ENCODE peak calls at places on chromosomes 7 and 10, in eight cellular contexts. One of them, this sample, is unnamed.

GRCh38 chr7:7667187-7667586 is 26.6 kb downstream of the UMAD1 start:
- DNase-seq in RWPE1: no peak
- DNase-seq in choroid plexus epithelial cell: no peak
- DNase-seq in left ventricle myocardium inferior: no peak
- DNase-seq in MM.1S: no peak
- DNase-seq in SK-N-SH: no peak
- DNase-seq in lung: no peak
- DNase-seq in colonic mucosa: no peak
- DNase-seq in this sample: no peak

GRCh38 chr7:45268013-45268412 is 110.4 kb downstream of the RAMP3 start:
- DNase-seq in MM.1S: no peak
- DNase-seq in SK-N-SH: no peak
- DNase-seq in RWPE1: no peak
- DNase-seq in left ventricle myocardium inferior: no peak
- DNase-seq in choroid plexus epithelial cell: no peak
- DNase-seq in colonic mucosa: no peak
- DNase-seq in lung: no peak
- DNase-seq in this sample: no peak

GRCh38 chr7:130912910-130913720 is 179.1 kb upstream of the KLF14 start:
- DNase-seq in MM.1S: peak
- DNase-seq in left ventricle myocardium inferior: peak
- DNase-seq in RWPE1: peak
- DNase-seq in lung: peak
- DNase-seq in colonic mucosa: no peak
- DNase-seq in choroid plexus epithelial cell: peak
- DNase-seq in SK-N-SH: no peak
- DNase-seq in this sample: peak

GRCh38 chr10:78451592-78451991 is 417.9 kb downstream of the RPS24 start:
- DNase-seq in left ventricle myocardium inferior: no peak
- DNase-seq in choroid plexus epithelial cell: no peak
- DNase-seq in colonic mucosa: peak
- DNase-seq in MM.1S: no peak
- DNase-seq in lung: no peak
- DNase-seq in SK-N-SH: no peak
- DNase-seq in RWPE1: no peak
- DNase-seq in this sample: no peak

GRCh38 chr7:17183630-17184328 is 114.7 kb upstream of the AHR start:
- DNase-seq in left ventricle myocardium inferior: no peak
- DNase-seq in colonic mucosa: no peak
- DNase-seq in MM.1S: no peak
- DNase-seq in RWPE1: no peak
- DNase-seq in lung: no peak
- DNase-seq in SK-N-SH: no peak
- DNase-seq in choroid plexus epithelial cell: peak
- DNase-seq in this sample: no peak

GRCh38 chr7:43577485-43577951 is 5.4 kb upstream of the STK17A start:
- DNase-seq in choroid plexus epithelial cell: peak
- DNase-seq in RWPE1: no peak
- DNase-seq in lung: no peak
- DNase-seq in left ventricle myocardium inferior: no peak
- DNase-seq in MM.1S: no peak
- DNase-seq in colonic mucosa: no peak
- DNase-seq in SK-N-SH: no peak
- DNase-seq in this sample: no peak

GRCh38 chr7:66205736-66206080 is 574 bp downstream of the TPST1 start:
- DNase-seq in lung: no peak
- DNase-seq in left ventricle myocardium inferior: peak
- DNase-seq in colonic mucosa: no peak
- DNase-seq in SK-N-SH: no peak
- DNase-seq in RWPE1: peak
- DNase-seq in choroid plexus epithelial cell: no peak
- DNase-seq in MM.1S: peak
- DNase-seq in this sample: peak

GRCh38 chr7:94022550-94022949 is 18.4 kb upstream of the BET1 start:
- DNase-seq in MM.1S: no peak
- DNase-seq in left ventricle myocardium inferior: no peak
- DNase-seq in colonic mucosa: no peak
- DNase-seq in SK-N-SH: no peak
- DNase-seq in lung: no peak
- DNase-seq in choroid plexus epithelial cell: peak
- DNase-seq in RWPE1: no peak
- DNase-seq in this sample: peak

GRCh38 chr7:149289856-149290255 is 27.9 kb downstream of the ZNF783 start:
- DNase-seq in MM.1S: no peak
- DNase-seq in lung: no peak
- DNase-seq in SK-N-SH: no peak
- DNase-seq in left ventricle myocardium inferior: no peak
- DNase-seq in colonic mucosa: no peak
- DNase-seq in RWPE1: no peak
- DNase-seq in choroid plexus epithelial cell: no peak
- DNase-seq in this sample: no peak

GRCh38 chr10:29306688-29307087 is 17.8 kb downstream of the LYZL1 start:
- DNase-seq in SK-N-SH: no peak
- DNase-seq in left ventricle myocardium inferior: no peak
- DNase-seq in lung: peak
- DNase-seq in RWPE1: no peak
- DNase-seq in MM.1S: no peak
- DNase-seq in choroid plexus epithelial cell: no peak
- DNase-seq in colonic mucosa: no peak
- DNase-seq in this sample: no peak

GRCh38 chr10:75245354-75246001 is 9.7 kb upstream of the COMTD1 start:
- DNase-seq in left ventricle myocardium inferior: no peak
- DNase-seq in RWPE1: no peak
- DNase-seq in MM.1S: no peak
- DNase-seq in choroid plexus epithelial cell: no peak
- DNase-seq in SK-N-SH: no peak
- DNase-seq in colonic mucosa: peak
- DNase-seq in lung: no peak
- DNase-seq in this sample: no peak

GRCh38 chr7:124032369-124033092 is at the start of gene TMEM229A:
- DNase-seq in lung: no peak
- DNase-seq in SK-N-SH: peak
- DNase-seq in RWPE1: peak
- DNase-seq in choroid plexus epithelial cell: peak
- DNase-seq in left ventricle myocardium inferior: peak
- DNase-seq in colonic mucosa: peak
- DNase-seq in MM.1S: peak
- DNase-seq in this sample: peak

GRCh38 chr7:135333946-135334345 is 100.3 kb downstream of the STRA8 start:
- DNase-seq in MM.1S: no peak
- DNase-seq in lung: no peak
- DNase-seq in left ventricle myocardium inferior: no peak
- DNase-seq in colonic mucosa: no peak
- DNase-seq in choroid plexus epithelial cell: no peak
- DNase-seq in SK-N-SH: no peak
- DNase-seq in RWPE1: no peak
- DNase-seq in this sample: no peak

GRCh38 chr10:74189999-74190421 is 39.0 kb downstream of the ADK start:
- DNase-seq in left ventricle myocardium inferior: no peak
- DNase-seq in RWPE1: peak
- DNase-seq in lung: peak
- DNase-seq in SK-N-SH: no peak
- DNase-seq in choroid plexus epithelial cell: peak
- DNase-seq in colonic mucosa: no peak
- DNase-seq in MM.1S: peak
- DNase-seq in this sample: peak

GRCh38 chr10:24952701-24953349 is 419 bp upstream of the PRTFDC1 start:
- DNase-seq in SK-N-SH: peak
- DNase-seq in lung: no peak
- DNase-seq in colonic mucosa: peak
- DNase-seq in choroid plexus epithelial cell: peak
- DNase-seq in MM.1S: peak
- DNase-seq in left ventricle myocardium inferior: peak
- DNase-seq in RWPE1: peak
- DNase-seq in this sample: peak

GRCh38 chr7:158933468-158934139 is 77.2 kb downstream of the DYNC2I1 start:
- DNase-seq in MM.1S: no peak
- DNase-seq in RWPE1: no peak
- DNase-seq in left ventricle myocardium inferior: no peak
- DNase-seq in colonic mucosa: no peak
- DNase-seq in choroid plexus epithelial cell: no peak
- DNase-seq in SK-N-SH: no peak
- DNase-seq in lung: no peak
- DNase-seq in this sample: no peak

GRCh38 chr10:841535-841934 is 90.0 kb downstream of the LARP4B start:
- DNase-seq in lung: no peak
- DNase-seq in colonic mucosa: no peak
- DNase-seq in SK-N-SH: no peak
- DNase-seq in choroid plexus epithelial cell: no peak
- DNase-seq in MM.1S: no peak
- DNase-seq in RWPE1: no peak
- DNase-seq in left ventricle myocardium inferior: no peak
- DNase-seq in this sample: no peak

GRCh38 chr7:73968511-73968910 is 59.5 kb upstream of the ELN start:
- DNase-seq in MM.1S: no peak
- DNase-seq in choroid plexus epithelial cell: peak
- DNase-seq in colonic mucosa: no peak
- DNase-seq in SK-N-SH: no peak
- DNase-seq in RWPE1: no peak
- DNase-seq in lung: no peak
- DNase-seq in left ventricle myocardium inferior: no peak
- DNase-seq in this sample: no peak

GRCh38 chr7:127833641-127834040 is 181.6 kb downstream of the SND1 start:
- DNase-seq in left ventricle myocardium inferior: no peak
- DNase-seq in RWPE1: no peak
- DNase-seq in lung: no peak
- DNase-seq in colonic mucosa: no peak
- DNase-seq in SK-N-SH: no peak
- DNase-seq in MM.1S: no peak
- DNase-seq in choroid plexus epithelial cell: peak
- DNase-seq in this sample: no peak

GRCh38 chr7:127840552-127840951 is 188.6 kb downstream of the SND1 start:
- DNase-seq in colonic mucosa: no peak
- DNase-seq in RWPE1: no peak
- DNase-seq in lung: no peak
- DNase-seq in SK-N-SH: no peak
- DNase-seq in choroid plexus epithelial cell: no peak
- DNase-seq in left ventricle myocardium inferior: no peak
- DNase-seq in MM.1S: no peak
- DNase-seq in this sample: no peak

GRCh38 chr7:127835679-127836078 is 183.7 kb downstream of the SND1 start:
- DNase-seq in left ventricle myocardium inferior: no peak
- DNase-seq in SK-N-SH: no peak
- DNase-seq in RWPE1: no peak
- DNase-seq in colonic mucosa: no peak
- DNase-seq in MM.1S: no peak
- DNase-seq in choroid plexus epithelial cell: no peak
- DNase-seq in lung: no peak
- DNase-seq in this sample: no peak

GRCh38 chr7:127844165-127844564 is 187.1 kb downstream of the LRRC4 start:
- DNase-seq in SK-N-SH: no peak
- DNase-seq in left ventricle myocardium inferior: no peak
- DNase-seq in MM.1S: no peak
- DNase-seq in colonic mucosa: no peak
- DNase-seq in RWPE1: no peak
- DNase-seq in choroid plexus epithelial cell: no peak
- DNase-seq in lung: no peak
- DNase-seq in this sample: no peak

DNA sequence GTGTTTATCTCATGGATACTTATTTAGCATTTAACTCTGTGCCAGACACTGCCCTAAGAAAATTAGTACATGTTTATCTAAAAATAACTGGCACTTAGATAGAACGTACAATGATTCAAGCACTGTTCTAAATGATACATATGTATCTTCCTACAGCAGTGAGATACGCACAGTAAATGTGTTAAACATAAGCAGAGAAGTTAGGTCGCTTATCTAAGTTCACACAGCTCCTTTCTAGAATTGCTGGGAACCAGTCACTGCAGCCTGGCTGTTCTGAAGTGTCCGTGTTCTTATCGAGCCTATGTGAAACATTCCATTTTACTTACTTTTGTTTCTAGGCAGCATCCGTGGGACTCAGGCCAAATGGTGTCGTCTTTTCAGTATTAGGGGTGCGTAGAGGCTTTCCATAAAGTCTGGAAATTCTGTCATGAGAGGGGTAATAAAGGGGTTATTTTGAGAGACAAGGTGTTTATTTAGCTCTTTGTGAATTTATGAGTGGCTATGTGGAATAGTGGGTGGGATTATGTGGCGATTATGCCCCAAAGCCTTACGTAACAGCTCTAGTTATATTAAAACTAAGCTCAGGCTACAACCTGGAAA is 186.9 kb downstream of the SND1 start:
- DNase-seq in choroid plexus epithelial cell: peak
- DNase-seq in lung: no peak
- DNase-seq in MM.1S: no peak
- DNase-seq in left ventricle myocardium inferior: no peak
- DNase-seq in RWPE1: no peak
- DNase-seq in SK-N-SH: no peak
- DNase-seq in colonic mucosa: no peak
- DNase-seq in this sample: no peak
- TF ChIP-seq CTCF in choroid plexus epithelial cell: no peak
- TF ChIP-seq CTCF in lung: no peak
- TF ChIP-seq CTCF in MM.1S: no peak
- TF ChIP-seq CTCF in left ventricle myocardium inferior: no peak
- TF ChIP-seq CTCF in RWPE1: no peak
- TF ChIP-seq CTCF in SK-N-SH: no peak
- TF ChIP-seq CTCF in colonic mucosa: no peak
- TF ChIP-seq CTCF in this sample: no peak

GRCh38 chr10:27759483-27760281 is 14.1 kb upstream of the MKX start:
- DNase-seq in choroid plexus epithelial cell: no peak
- DNase-seq in RWPE1: no peak
- DNase-seq in colonic mucosa: no peak
- DNase-seq in left ventricle myocardium inferior: no peak
- DNase-seq in SK-N-SH: no peak
- DNase-seq in MM.1S: no peak
- DNase-seq in lung: no peak
- DNase-seq in this sample: no peak
- TF ChIP-seq CTCF in choroid plexus epithelial cell: no peak
- TF ChIP-seq CTCF in RWPE1: no peak
- TF ChIP-seq CTCF in colonic mucosa: no peak
- TF ChIP-seq CTCF in left ventricle myocardium inferior: no peak
- TF ChIP-seq CTCF in SK-N-SH: no peak
- TF ChIP-seq CTCF in MM.1S: peak
- TF ChIP-seq CTCF in lung: no peak
- TF ChIP-seq CTCF in this sample: no peak

GRCh38 chr10:119608316-119609155 is 11.8 kb upstream of the TIAL1 start:
- DNase-seq in MM.1S: no peak
- DNase-seq in choroid plexus epithelial cell: peak
- DNase-seq in colonic mucosa: peak
- DNase-seq in SK-N-SH: peak
- DNase-seq in lung: peak
- DNase-seq in RWPE1: peak
- DNase-seq in left ventricle myocardium inferior: peak
- DNase-seq in this sample: peak
- TF ChIP-seq CTCF in MM.1S: peak
- TF ChIP-seq CTCF in choroid plexus epithelial cell: peak
- TF ChIP-seq CTCF in colonic mucosa: peak
- TF ChIP-seq CTCF in SK-N-SH: peak
- TF ChIP-seq CTCF in lung: peak
- TF ChIP-seq CTCF in RWPE1: peak
- TF ChIP-seq CTCF in left ventricle myocardium inferior: peak
- TF ChIP-seq CTCF in this sample: peak

DNA sequence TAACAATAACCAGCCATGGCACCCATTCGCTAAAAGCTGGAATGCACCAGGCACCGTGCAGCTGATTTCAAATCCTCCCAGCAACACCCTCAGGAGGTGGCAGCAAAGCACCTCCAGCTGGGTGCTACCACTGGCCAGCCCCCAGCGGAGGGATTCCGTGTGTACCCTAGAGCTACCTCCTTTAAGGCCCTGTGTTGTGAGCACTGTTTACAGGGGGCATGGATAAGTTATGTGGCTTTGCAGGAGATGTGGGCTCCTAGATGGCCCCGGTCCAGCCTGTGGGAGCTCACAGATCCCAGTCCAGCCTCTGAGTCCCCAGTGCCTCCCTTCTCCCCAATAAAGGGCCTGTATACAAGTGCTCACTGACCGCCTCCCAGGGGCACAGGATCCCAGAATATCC is 27.1 kb downstream of the TNRC18 start:
- DNase-seq in SK-N-SH: peak
- DNase-seq in left ventricle myocardium inferior: no peak
- DNase-seq in choroid plexus epithelial cell: peak
- DNase-seq in lung: peak
- DNase-seq in colonic mucosa: peak
- DNase-seq in MM.1S: peak
- DNase-seq in RWPE1: peak
- DNase-seq in this sample: peak
- TF ChIP-seq CTCF in SK-N-SH: no peak
- TF ChIP-seq CTCF in left ventricle myocardium inferior: peak
- TF ChIP-seq CTCF in choroid plexus epithelial cell: peak
- TF ChIP-seq CTCF in lung: peak
- TF ChIP-seq CTCF in colonic mucosa: no peak
- TF ChIP-seq CTCF in MM.1S: peak
- TF ChIP-seq CTCF in RWPE1: no peak
- TF ChIP-seq CTCF in this sample: peak